ENCODE peak calls at places on chromosome X, in nine cellular contexts. V is neuronal stem cell; T is ovary; B is mammary epithelial cell; G is psoas muscle; Y is CD4-positive, CD25-positive, alpha-beta regulatory T cell; O is heart right ventricle; D is SK-N-SH; Q is sigmoid colon. H is an unnamed sample. For H3K9me3 and H3K4me1, the result is how much of the 10 kb centered on the place peaks cover.

GRCh38 chrX:132023896-132024386 is 839 bp downstream of the STK26 start:
- DNase-seq in V (peak), T (no peak), B (peak), G (peak), Y (peak), O (peak), D (no peak), Q (no peak), H (peak)

GRCh38 chrX:154827194-154827593 is 7.3 kb downstream of the SMIM9 start:
- DNase-seq in V (no peak), T (no peak), B (no peak), G (no peak), Y (no peak), O (no peak), D (no peak), Q (no peak), H (no peak)

GRCh38 chrX:45191383-45191782 is 9.3 kb downstream of the DIPK2B start:
- DNase-seq in V (no peak), T (no peak), B (no peak), G (no peak), Y (no peak), O (no peak), D (no peak), Q (no peak), H (no peak)

GRCh38 chrX:37060999-37061398 is 52.8 kb downstream of the FAM47C start:
- DNase-seq in V (peak), T (no peak), B (peak), G (no peak), Y (peak), O (no peak), D (peak), Q (no peak), H (no peak)

GRCh38 chrX:19183777-19184485 is 61.7 kb upstream of the ADGRG2 start:
- DNase-seq in V (no peak), T (no peak), B (no peak), G (no peak), Y (no peak), O (no peak), D (no peak), Q (no peak), H (no peak)

GRCh38 chrX:53288173-53288572 is 6.8 kb upstream of the IQSEC2 start:
- DNase-seq in V (peak), T (no peak), B (no peak), G (peak), Y (peak), O (peak), D (peak), Q (no peak), H (peak)

GRCh38 chrX:154010330-154011087 is 9.2 kb downstream of the IRAK1 start:
- DNase-seq in V (no peak), T (no peak), B (no peak), G (peak), Y (no peak), O (no peak), D (no peak), Q (no peak), H (no peak)

GRCh38 chrX:118226060-118226428 is 109.4 kb upstream of the KLHL13 start:
- DNase-seq in V (no peak), T (no peak), B (no peak), G (no peak), Y (peak), O (no peak), D (peak), Q (no peak), H (no peak)

GRCh38 chrX:8272846-8273245 is 101.8 kb upstream of the VCX2 start:
- DNase-seq in V (no peak), T (no peak), B (no peak), G (no peak), Y (no peak), O (no peak), D (no peak), Q (no peak), H (no peak)

GRCh38 chrX:153614818-153615217 is 15.9 kb upstream of the CCNQ start:
- DNase-seq in V (no peak), T (no peak), B (no peak), G (no peak), Y (peak), O (no peak), D (no peak), Q (no peak), H (no peak)

GRCh38 chrX:21698274-21698673 is 40.1 kb upstream of the KLHL34 start:
- DNase-seq in V (no peak), T (no peak), B (no peak), G (no peak), Y (no peak), O (no peak), D (no peak), Q (no peak), H (no peak)

GRCh38 chrX:133415276-133416105 is at the start of gene GPC4:
- DNase-seq in V (peak), T (peak), B (peak), G (peak), Y (no peak), O (peak), D (peak), Q (peak), H (no peak)

GRCh38 chrX:9955506-9955905 is 11.7 kb upstream of the CLDN34 start:
- DNase-seq in V (no peak), T (no peak), B (no peak), G (no peak), Y (no peak), O (no peak), D (no peak), Q (no peak), H (no peak)

GRCh38 chrX:134512566-134512965 is 52.6 kb downstream of the HPRT1 start:
- DNase-seq in V (no peak), T (no peak), B (peak), G (no peak), Y (no peak), O (no peak), D (no peak), Q (no peak), H (no peak)

GRCh38 chrX:123169247-123169901 is 14.7 kb upstream of the GRIA3 start:
- DNase-seq in V (no peak), T (no peak), B (peak), G (no peak), Y (no peak), O (no peak), D (no peak), Q (no peak), H (no peak)

GRCh38 chrX:119706616-119707015 is 13.6 kb upstream of the SEPTIN6 start:
- DNase-seq in V (no peak), T (no peak), B (no peak), G (no peak), Y (no peak), O (no peak), D (no peak), Q (no peak), H (no peak)

GRCh38 chrX:37487271-37487670 is 84.2 kb upstream of the LANCL3 start:
- DNase-seq in V (no peak), T (no peak), B (no peak), G (no peak), Y (no peak), O (no peak), D (no peak), Q (no peak), H (no peak)

GRCh38 chrX:153490217-153490616 is 4.6 kb upstream of the BGN start:
- DNase-seq in V (no peak), T (no peak), B (no peak), G (no peak), Y (no peak), O (no peak), D (peak), Q (no peak), H (no peak)

GRCh38 chrX:48883729-48884128 is 13.8 kb downstream of the TIMM17B start:
- DNase-seq in V (no peak), T (no peak), B (no peak), G (no peak), Y (no peak), O (no peak), D (peak), Q (no peak), H (no peak)

DNA sequence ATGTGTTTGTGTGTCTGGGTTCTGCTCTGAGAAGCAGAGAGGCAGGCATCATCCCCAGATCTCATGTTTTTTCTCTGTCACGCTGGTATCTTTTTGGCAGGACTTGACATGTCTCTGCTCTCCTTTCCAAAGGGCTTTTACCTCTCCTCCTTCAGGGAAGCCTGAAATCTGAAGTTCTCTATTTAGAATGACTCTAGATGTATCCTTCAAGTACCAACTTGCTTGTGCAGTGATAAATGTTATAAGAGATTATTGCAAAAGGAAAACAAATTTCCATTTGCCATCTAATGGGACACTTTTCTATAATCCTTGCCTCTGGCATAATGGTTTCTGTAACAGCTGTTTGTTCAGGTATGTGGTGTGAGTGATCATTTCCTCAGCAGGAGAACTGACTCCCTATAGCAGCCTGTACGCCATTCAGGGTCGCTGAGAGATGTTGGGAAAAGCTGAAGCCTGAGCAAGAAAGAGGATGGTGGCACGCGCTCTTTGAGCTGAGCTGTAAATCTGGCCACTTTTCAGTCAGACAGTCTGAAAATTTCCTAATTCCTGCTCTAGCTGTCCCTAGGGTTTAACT is 72.5 kb downstream of the CNGA2 start:
- DNase-seq in V (no peak), T (no peak), B (peak), G (no peak), Y (no peak), O (no peak), D (no peak), Q (no peak), H (no peak)
- H3K9me3 ChIP-seq in V (under half), T (under half), B (under half), G (under half), Y (under half), O (under half), D (under half), Q (under half), H (under half)

DNA sequence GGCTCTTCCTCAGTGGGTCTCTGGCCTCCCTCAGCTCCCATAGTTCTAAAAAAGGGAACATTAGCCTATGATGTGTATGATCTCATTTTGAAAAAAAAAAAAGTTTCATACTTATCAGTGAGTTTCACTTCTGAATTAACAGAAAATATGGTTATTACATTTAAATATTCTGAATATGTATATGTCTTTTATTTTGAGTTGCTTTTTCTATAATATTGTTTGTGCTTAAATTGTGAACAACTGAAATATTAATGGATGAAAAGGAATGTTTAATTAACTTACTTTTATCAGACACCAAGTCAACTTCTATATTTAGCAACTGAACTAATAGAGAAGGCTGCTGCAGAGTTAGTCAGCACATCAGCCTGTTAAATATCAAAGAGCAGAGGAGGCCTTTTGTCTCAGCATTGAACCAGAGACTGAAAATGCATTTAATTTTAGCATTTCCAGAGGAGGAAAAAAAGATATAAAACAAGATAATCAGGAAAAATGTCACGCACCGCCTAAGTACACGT is 20.4 kb upstream of the FHL1 start:
- DNase-seq in V (no peak), T (no peak), B (no peak), G (no peak), Y (no peak), O (no peak), D (peak), Q (no peak), H (no peak)
- H3K27ac ChIP-seq in V (no peak), T (no peak), B (no peak), G (peak), Y (no peak), O (peak), D (peak), Q (peak), H (no peak)

GRCh38 chrX:107686792-107687191 is 58.5 kb downstream of the PRPS1 start:
- DNase-seq in V (no peak), T (no peak), B (peak), G (no peak), Y (no peak), O (no peak), D (no peak), Q (no peak), H (no peak)
- H3K4me1 ChIP-seq in V (under half), T (under half), B (under half), G (under half), Y (under half), O (under half), D (under half), Q (under half), H (under half)

GRCh38 chrX:39304746-39305145 is 503.5 kb downstream of the MID1IP1 start:
- DNase-seq in V (no peak), T (no peak), B (no peak), G (no peak), Y (no peak), O (no peak), D (no peak), Q (no peak), H (no peak)
- H3K9me3 ChIP-seq in V (under half), T (under half), B (under half), G (under half), Y (under half), O (under half), D (under half), Q (under half), H (under half)

GRCh38 chrX:2351321-2351720 is 149.5 kb downstream of the DHRSX start:
- DNase-seq in V (no peak), T (no peak), B (peak), G (no peak), Y (no peak), O (no peak), D (no peak), Q (no peak), H (no peak)
- H3K27ac ChIP-seq in V (no peak), T (no peak), B (no peak), G (peak), Y (no peak), O (no peak), D (peak), Q (no peak), H (no peak)